ENCODE peak calls at places on chromosomes 6 and 20, in nine cellular contexts. One of them, this sample, is unnamed.
A peak's percentile ranks its signal among the peaks of the same experiment; 100 is the strongest.

GRCh38 chr6:138188278-138188923 is 26.7 kb downstream of the ARFGEF3 start:
- DNase-seq in cardiac muscle cell: peak; percentile 74
- DNase-seq in activated T-cell treated with anti-CD3 and anti-CD28 coated beads for 1 hour: no peak
- DNase-seq in A549: no peak
- DNase-seq in fibroblast of mammary gland: no peak
- DNase-seq in activated T-helper 1 cell treated with anti-CD3 and anti-CD28 coated beads, Interleukin-2, amount 50 U/mL, for 16 hours: no peak
- DNase-seq in stimulated activated CD4-positive, alpha-beta T cell treated with anti-CD3 and anti-CD28 coated beads, Interleukin-4, amount 100 ng/mL, for 1 hour: no peak
- DNase-seq in M059J: no peak
- DNase-seq in AG08395: no peak
- DNase-seq in this sample: no peak

GRCh38 chr6:53189554-53189953 is 40.9 kb upstream of the GCM1 start:
- DNase-seq in A549: no peak
- DNase-seq in M059J: no peak
- DNase-seq in cardiac muscle cell: no peak
- DNase-seq in activated T-helper 1 cell treated with anti-CD3 and anti-CD28 coated beads, Interleukin-2, amount 50 U/mL, for 16 hours: no peak
- DNase-seq in fibroblast of mammary gland: peak; percentile 12
- DNase-seq in stimulated activated CD4-positive, alpha-beta T cell treated with anti-CD3 and anti-CD28 coated beads, Interleukin-4, amount 100 ng/mL, for 1 hour: no peak
- DNase-seq in activated T-cell treated with anti-CD3 and anti-CD28 coated beads for 1 hour: no peak
- DNase-seq in AG08395: no peak
- DNase-seq in this sample: no peak

GRCh38 chr6:139627091-139627490 is 252.6 kb upstream of the CITED2 start:
- DNase-seq in stimulated activated CD4-positive, alpha-beta T cell treated with anti-CD3 and anti-CD28 coated beads, Interleukin-4, amount 100 ng/mL, for 1 hour: no peak
- DNase-seq in M059J: no peak
- DNase-seq in activated T-cell treated with anti-CD3 and anti-CD28 coated beads for 1 hour: no peak
- DNase-seq in A549: no peak
- DNase-seq in cardiac muscle cell: no peak
- DNase-seq in activated T-helper 1 cell treated with anti-CD3 and anti-CD28 coated beads, Interleukin-2, amount 50 U/mL, for 16 hours: no peak
- DNase-seq in fibroblast of mammary gland: no peak
- DNase-seq in AG08395: no peak
- DNase-seq in this sample: no peak

GRCh38 chr20:21089421-21089820 is 16.7 kb downstream of the LINC00237 start:
- DNase-seq in fibroblast of mammary gland: no peak
- DNase-seq in A549: no peak
- DNase-seq in M059J: peak; percentile 77
- DNase-seq in stimulated activated CD4-positive, alpha-beta T cell treated with anti-CD3 and anti-CD28 coated beads, Interleukin-4, amount 100 ng/mL, for 1 hour: no peak
- DNase-seq in AG08395: no peak
- DNase-seq in activated T-cell treated with anti-CD3 and anti-CD28 coated beads for 1 hour: no peak
- DNase-seq in activated T-helper 1 cell treated with anti-CD3 and anti-CD28 coated beads, Interleukin-2, amount 50 U/mL, for 16 hours: no peak
- DNase-seq in cardiac muscle cell: no peak
- DNase-seq in this sample: peak; percentile 42

GRCh38 chr6:165659945-165660862 is 2.8 kb downstream of the PDE10A start:
- DNase-seq in stimulated activated CD4-positive, alpha-beta T cell treated with anti-CD3 and anti-CD28 coated beads, Interleukin-4, amount 100 ng/mL, for 1 hour: no peak
- DNase-seq in activated T-helper 1 cell treated with anti-CD3 and anti-CD28 coated beads, Interleukin-2, amount 50 U/mL, for 16 hours: no peak
- DNase-seq in M059J: no peak
- DNase-seq in AG08395: peak; percentile 18
- DNase-seq in activated T-cell treated with anti-CD3 and anti-CD28 coated beads for 1 hour: no peak
- DNase-seq in fibroblast of mammary gland: no peak
- DNase-seq in A549: no peak
- DNase-seq in cardiac muscle cell: peak; percentile 35
- DNase-seq in this sample: no peak

GRCh38 chr6:79810153-79810806 is 137.1 kb downstream of the ELOVL4 start:
- DNase-seq in cardiac muscle cell: peak; percentile 77
- DNase-seq in fibroblast of mammary gland: peak; percentile 5
- DNase-seq in AG08395: no peak
- DNase-seq in stimulated activated CD4-positive, alpha-beta T cell treated with anti-CD3 and anti-CD28 coated beads, Interleukin-4, amount 100 ng/mL, for 1 hour: no peak
- DNase-seq in A549: no peak
- DNase-seq in activated T-cell treated with anti-CD3 and anti-CD28 coated beads for 1 hour: no peak
- DNase-seq in activated T-helper 1 cell treated with anti-CD3 and anti-CD28 coated beads, Interleukin-2, amount 50 U/mL, for 16 hours: no peak
- DNase-seq in M059J: no peak
- DNase-seq in this sample: no peak

GRCh38 chr6:169234634-169235033 is 19.0 kb downstream of the THBS2 start:
- DNase-seq in cardiac muscle cell: no peak
- DNase-seq in AG08395: no peak
- DNase-seq in activated T-helper 1 cell treated with anti-CD3 and anti-CD28 coated beads, Interleukin-2, amount 50 U/mL, for 16 hours: no peak
- DNase-seq in stimulated activated CD4-positive, alpha-beta T cell treated with anti-CD3 and anti-CD28 coated beads, Interleukin-4, amount 100 ng/mL, for 1 hour: no peak
- DNase-seq in fibroblast of mammary gland: no peak
- DNase-seq in M059J: no peak
- DNase-seq in A549: no peak
- DNase-seq in activated T-cell treated with anti-CD3 and anti-CD28 coated beads for 1 hour: no peak
- DNase-seq in this sample: no peak

GRCh38 chr20:41393705-41394066 is 27.1 kb upstream of the EMILIN3 start:
- DNase-seq in activated T-helper 1 cell treated with anti-CD3 and anti-CD28 coated beads, Interleukin-2, amount 50 U/mL, for 16 hours: no peak
- DNase-seq in stimulated activated CD4-positive, alpha-beta T cell treated with anti-CD3 and anti-CD28 coated beads, Interleukin-4, amount 100 ng/mL, for 1 hour: no peak
- DNase-seq in fibroblast of mammary gland: no peak
- DNase-seq in cardiac muscle cell: no peak
- DNase-seq in AG08395: no peak
- DNase-seq in A549: no peak
- DNase-seq in M059J: no peak
- DNase-seq in activated T-cell treated with anti-CD3 and anti-CD28 coated beads for 1 hour: no peak
- DNase-seq in this sample: no peak

GRCh38 chr6:2026133-2026532 is 219.3 kb downstream of the GMDS start:
- DNase-seq in stimulated activated CD4-positive, alpha-beta T cell treated with anti-CD3 and anti-CD28 coated beads, Interleukin-4, amount 100 ng/mL, for 1 hour: no peak
- DNase-seq in activated T-cell treated with anti-CD3 and anti-CD28 coated beads for 1 hour: no peak
- DNase-seq in cardiac muscle cell: no peak
- DNase-seq in fibroblast of mammary gland: no peak
- DNase-seq in A549: no peak
- DNase-seq in M059J: peak; percentile 28
- DNase-seq in activated T-helper 1 cell treated with anti-CD3 and anti-CD28 coated beads, Interleukin-2, amount 50 U/mL, for 16 hours: no peak
- DNase-seq in AG08395: no peak
- DNase-seq in this sample: no peak

GRCh38 chr6:98839788-98840361 is 5.5 kb downstream of the POU3F2 start:
- DNase-seq in activated T-helper 1 cell treated with anti-CD3 and anti-CD28 coated beads, Interleukin-2, amount 50 U/mL, for 16 hours: no peak
- DNase-seq in A549: peak; percentile 21
- DNase-seq in cardiac muscle cell: peak; percentile 43
- DNase-seq in stimulated activated CD4-positive, alpha-beta T cell treated with anti-CD3 and anti-CD28 coated beads, Interleukin-4, amount 100 ng/mL, for 1 hour: no peak
- DNase-seq in activated T-cell treated with anti-CD3 and anti-CD28 coated beads for 1 hour: no peak
- DNase-seq in M059J: peak; percentile 70
- DNase-seq in fibroblast of mammary gland: peak; percentile 33
- DNase-seq in AG08395: no peak
- DNase-seq in this sample: peak; percentile 33

GRCh38 chr6:169976301-169977081 is 225.1 kb downstream of the ERMARD start:
- DNase-seq in M059J: peak; percentile 20
- DNase-seq in activated T-helper 1 cell treated with anti-CD3 and anti-CD28 coated beads, Interleukin-2, amount 50 U/mL, for 16 hours: no peak
- DNase-seq in activated T-cell treated with anti-CD3 and anti-CD28 coated beads for 1 hour: no peak
- DNase-seq in AG08395: no peak
- DNase-seq in fibroblast of mammary gland: no peak
- DNase-seq in cardiac muscle cell: no peak
- DNase-seq in A549: no peak
- DNase-seq in stimulated activated CD4-positive, alpha-beta T cell treated with anti-CD3 and anti-CD28 coated beads, Interleukin-4, amount 100 ng/mL, for 1 hour: no peak
- DNase-seq in this sample: peak; percentile 50

GRCh38 chr6:13794184-13794583 is 20.2 kb downstream of the MCUR1 start:
- DNase-seq in A549: peak; percentile 28
- DNase-seq in AG08395: peak; percentile 74
- DNase-seq in activated T-helper 1 cell treated with anti-CD3 and anti-CD28 coated beads, Interleukin-2, amount 50 U/mL, for 16 hours: no peak
- DNase-seq in fibroblast of mammary gland: peak; percentile 95
- DNase-seq in cardiac muscle cell: no peak
- DNase-seq in M059J: peak; percentile 92
- DNase-seq in activated T-cell treated with anti-CD3 and anti-CD28 coated beads for 1 hour: no peak
- DNase-seq in stimulated activated CD4-positive, alpha-beta T cell treated with anti-CD3 and anti-CD28 coated beads, Interleukin-4, amount 100 ng/mL, for 1 hour: no peak
- DNase-seq in this sample: peak; percentile 71

GRCh38 chr6:17858576-17858975 is 128.9 kb downstream of the KIF13A start:
- DNase-seq in fibroblast of mammary gland: no peak
- DNase-seq in activated T-helper 1 cell treated with anti-CD3 and anti-CD28 coated beads, Interleukin-2, amount 50 U/mL, for 16 hours: no peak
- DNase-seq in cardiac muscle cell: no peak
- DNase-seq in activated T-cell treated with anti-CD3 and anti-CD28 coated beads for 1 hour: no peak
- DNase-seq in M059J: no peak
- DNase-seq in stimulated activated CD4-positive, alpha-beta T cell treated with anti-CD3 and anti-CD28 coated beads, Interleukin-4, amount 100 ng/mL, for 1 hour: no peak
- DNase-seq in AG08395: no peak
- DNase-seq in A549: no peak
- DNase-seq in this sample: no peak

GRCh38 chr20:38343798-38344701 is 2.2 kb upstream of the LBP start:
- DNase-seq in fibroblast of mammary gland: no peak
- DNase-seq in activated T-cell treated with anti-CD3 and anti-CD28 coated beads for 1 hour: no peak
- DNase-seq in stimulated activated CD4-positive, alpha-beta T cell treated with anti-CD3 and anti-CD28 coated beads, Interleukin-4, amount 100 ng/mL, for 1 hour: no peak
- DNase-seq in cardiac muscle cell: no peak
- DNase-seq in activated T-helper 1 cell treated with anti-CD3 and anti-CD28 coated beads, Interleukin-2, amount 50 U/mL, for 16 hours: no peak
- DNase-seq in A549: no peak
- DNase-seq in AG08395: no peak
- DNase-seq in M059J: no peak
- DNase-seq in this sample: no peak

GRCh38 chr6:105345506-105345905 is 57.4 kb downstream of the PREP start:
- DNase-seq in AG08395: no peak
- DNase-seq in cardiac muscle cell: no peak
- DNase-seq in activated T-helper 1 cell treated with anti-CD3 and anti-CD28 coated beads, Interleukin-2, amount 50 U/mL, for 16 hours: no peak
- DNase-seq in stimulated activated CD4-positive, alpha-beta T cell treated with anti-CD3 and anti-CD28 coated beads, Interleukin-4, amount 100 ng/mL, for 1 hour: no peak
- DNase-seq in activated T-cell treated with anti-CD3 and anti-CD28 coated beads for 1 hour: no peak
- DNase-seq in M059J: no peak
- DNase-seq in A549: no peak
- DNase-seq in fibroblast of mammary gland: no peak
- DNase-seq in this sample: no peak

GRCh38 chr6:163655217-163656121 is 241.0 kb downstream of the QKI start:
- DNase-seq in activated T-helper 1 cell treated with anti-CD3 and anti-CD28 coated beads, Interleukin-2, amount 50 U/mL, for 16 hours: no peak
- DNase-seq in M059J: no peak
- DNase-seq in A549: no peak
- DNase-seq in activated T-cell treated with anti-CD3 and anti-CD28 coated beads for 1 hour: no peak
- DNase-seq in stimulated activated CD4-positive, alpha-beta T cell treated with anti-CD3 and anti-CD28 coated beads, Interleukin-4, amount 100 ng/mL, for 1 hour: no peak
- DNase-seq in cardiac muscle cell: no peak
- DNase-seq in AG08395: no peak
- DNase-seq in fibroblast of mammary gland: no peak
- DNase-seq in this sample: no peak

GRCh38 chr6:83062225-83062624 is 3.4 kb downstream of the UBE3D start:
- DNase-seq in AG08395: peak; percentile 17
- DNase-seq in M059J: peak; percentile 67
- DNase-seq in cardiac muscle cell: no peak
- DNase-seq in activated T-cell treated with anti-CD3 and anti-CD28 coated beads for 1 hour: no peak
- DNase-seq in activated T-helper 1 cell treated with anti-CD3 and anti-CD28 coated beads, Interleukin-2, amount 50 U/mL, for 16 hours: no peak
- DNase-seq in stimulated activated CD4-positive, alpha-beta T cell treated with anti-CD3 and anti-CD28 coated beads, Interleukin-4, amount 100 ng/mL, for 1 hour: no peak
- DNase-seq in A549: no peak
- DNase-seq in fibroblast of mammary gland: peak; percentile 46
- DNase-seq in this sample: peak; percentile 4

GRCh38 chr20:1718604-1719384 is 61.2 kb upstream of the SIRPG start:
- DNase-seq in A549: peak; percentile 14
- DNase-seq in cardiac muscle cell: no peak
- DNase-seq in M059J: peak; percentile 100
- DNase-seq in fibroblast of mammary gland: peak; percentile 98
- DNase-seq in activated T-cell treated with anti-CD3 and anti-CD28 coated beads for 1 hour: no peak
- DNase-seq in AG08395: peak; percentile 92
- DNase-seq in activated T-helper 1 cell treated with anti-CD3 and anti-CD28 coated beads, Interleukin-2, amount 50 U/mL, for 16 hours: no peak
- DNase-seq in stimulated activated CD4-positive, alpha-beta T cell treated with anti-CD3 and anti-CD28 coated beads, Interleukin-4, amount 100 ng/mL, for 1 hour: no peak
- DNase-seq in this sample: peak; percentile 95

GRCh38 chr6:110720066-110720465 is 95.2 kb downstream of the CDK19 start:
- DNase-seq in activated T-cell treated with anti-CD3 and anti-CD28 coated beads for 1 hour: no peak
- DNase-seq in activated T-helper 1 cell treated with anti-CD3 and anti-CD28 coated beads, Interleukin-2, amount 50 U/mL, for 16 hours: no peak
- DNase-seq in M059J: no peak
- DNase-seq in stimulated activated CD4-positive, alpha-beta T cell treated with anti-CD3 and anti-CD28 coated beads, Interleukin-4, amount 100 ng/mL, for 1 hour: no peak
- DNase-seq in A549: no peak
- DNase-seq in cardiac muscle cell: no peak
- DNase-seq in AG08395: no peak
- DNase-seq in fibroblast of mammary gland: peak; percentile 40
- DNase-seq in this sample: no peak

GRCh38 chr6:144361027-144361426 is 75.9 kb downstream of the UTRN start:
- DNase-seq in stimulated activated CD4-positive, alpha-beta T cell treated with anti-CD3 and anti-CD28 coated beads, Interleukin-4, amount 100 ng/mL, for 1 hour: no peak
- DNase-seq in cardiac muscle cell: no peak
- DNase-seq in A549: no peak
- DNase-seq in fibroblast of mammary gland: no peak
- DNase-seq in AG08395: no peak
- DNase-seq in M059J: peak; percentile 29
- DNase-seq in activated T-cell treated with anti-CD3 and anti-CD28 coated beads for 1 hour: no peak
- DNase-seq in activated T-helper 1 cell treated with anti-CD3 and anti-CD28 coated beads, Interleukin-2, amount 50 U/mL, for 16 hours: no peak
- DNase-seq in this sample: no peak

GRCh38 chr6:684831-685636 is 7.9 kb downstream of the EXOC2 start:
- DNase-seq in M059J: peak; percentile 67
- DNase-seq in activated T-helper 1 cell treated with anti-CD3 and anti-CD28 coated beads, Interleukin-2, amount 50 U/mL, for 16 hours: no peak
- DNase-seq in AG08395: peak; percentile 30
- DNase-seq in stimulated activated CD4-positive, alpha-beta T cell treated with anti-CD3 and anti-CD28 coated beads, Interleukin-4, amount 100 ng/mL, for 1 hour: no peak
- DNase-seq in activated T-cell treated with anti-CD3 and anti-CD28 coated beads for 1 hour: no peak
- DNase-seq in A549: no peak
- DNase-seq in fibroblast of mammary gland: peak; percentile 59
- DNase-seq in cardiac muscle cell: no peak
- DNase-seq in this sample: no peak

GRCh38 chr20:36101201-36101600 is 53.3 kb upstream of the EPB41L1 start:
- DNase-seq in fibroblast of mammary gland: no peak
- DNase-seq in stimulated activated CD4-positive, alpha-beta T cell treated with anti-CD3 and anti-CD28 coated beads, Interleukin-4, amount 100 ng/mL, for 1 hour: no peak
- DNase-seq in activated T-cell treated with anti-CD3 and anti-CD28 coated beads for 1 hour: no peak
- DNase-seq in AG08395: no peak
- DNase-seq in M059J: no peak
- DNase-seq in cardiac muscle cell: peak; percentile 88
- DNase-seq in activated T-helper 1 cell treated with anti-CD3 and anti-CD28 coated beads, Interleukin-2, amount 50 U/mL, for 16 hours: no peak
- DNase-seq in A549: no peak
- DNase-seq in this sample: peak; percentile 42

GRCh38 chr6:99603421-99604160 is 3.0 kb upstream of the PRDM13 start:
- DNase-seq in AG08395: no peak
- DNase-seq in fibroblast of mammary gland: peak; percentile 17
- DNase-seq in stimulated activated CD4-positive, alpha-beta T cell treated with anti-CD3 and anti-CD28 coated beads, Interleukin-4, amount 100 ng/mL, for 1 hour: peak; percentile 19
- DNase-seq in activated T-helper 1 cell treated with anti-CD3 and anti-CD28 coated beads, Interleukin-2, amount 50 U/mL, for 16 hours: no peak
- DNase-seq in M059J: peak; percentile 28
- DNase-seq in cardiac muscle cell: peak; percentile 73
- DNase-seq in A549: peak; percentile 14
- DNase-seq in activated T-cell treated with anti-CD3 and anti-CD28 coated beads for 1 hour: no peak
- DNase-seq in this sample: no peak

GRCh38 chr20:32702706-32703425 is 29.1 kb upstream of the C20orf203 start:
- DNase-seq in activated T-helper 1 cell treated with anti-CD3 and anti-CD28 coated beads, Interleukin-2, amount 50 U/mL, for 16 hours: no peak
- DNase-seq in activated T-cell treated with anti-CD3 and anti-CD28 coated beads for 1 hour: no peak
- DNase-seq in stimulated activated CD4-positive, alpha-beta T cell treated with anti-CD3 and anti-CD28 coated beads, Interleukin-4, amount 100 ng/mL, for 1 hour: no peak
- DNase-seq in fibroblast of mammary gland: no peak
- DNase-seq in A549: no peak
- DNase-seq in cardiac muscle cell: no peak
- DNase-seq in AG08395: no peak
- DNase-seq in M059J: no peak
- DNase-seq in this sample: no peak

GRCh38 chr6:30556714-30556963 is 350 bp upstream of the GNL1 start:
- DNase-seq in fibroblast of mammary gland: no peak
- DNase-seq in activated T-cell treated with anti-CD3 and anti-CD28 coated beads for 1 hour: peak; percentile 71
- DNase-seq in activated T-helper 1 cell treated with anti-CD3 and anti-CD28 coated beads, Interleukin-2, amount 50 U/mL, for 16 hours: peak; percentile 75
- DNase-seq in stimulated activated CD4-positive, alpha-beta T cell treated with anti-CD3 and anti-CD28 coated beads, Interleukin-4, amount 100 ng/mL, for 1 hour: peak; percentile 76
- DNase-seq in cardiac muscle cell: peak; percentile 90
- DNase-seq in AG08395: no peak
- DNase-seq in M059J: no peak
- DNase-seq in A549: no peak
- DNase-seq in this sample: no peak

GRCh38 chr20:36317675-36318074 is 11.5 kb downstream of the DLGAP4 start:
- DNase-seq in A549: no peak
- DNase-seq in activated T-helper 1 cell treated with anti-CD3 and anti-CD28 coated beads, Interleukin-2, amount 50 U/mL, for 16 hours: no peak
- DNase-seq in activated T-cell treated with anti-CD3 and anti-CD28 coated beads for 1 hour: no peak
- DNase-seq in M059J: peak; percentile 42
- DNase-seq in stimulated activated CD4-positive, alpha-beta T cell treated with anti-CD3 and anti-CD28 coated beads, Interleukin-4, amount 100 ng/mL, for 1 hour: no peak
- DNase-seq in fibroblast of mammary gland: no peak
- DNase-seq in cardiac muscle cell: no peak
- DNase-seq in AG08395: no peak
- DNase-seq in this sample: no peak

GRCh38 chr6:75819776-75820487 is 70.9 kb downstream of the MYO6 start:
- DNase-seq in A549: no peak
- DNase-seq in AG08395: no peak
- DNase-seq in activated T-helper 1 cell treated with anti-CD3 and anti-CD28 coated beads, Interleukin-2, amount 50 U/mL, for 16 hours: no peak
- DNase-seq in activated T-cell treated with anti-CD3 and anti-CD28 coated beads for 1 hour: no peak
- DNase-seq in fibroblast of mammary gland: no peak
- DNase-seq in stimulated activated CD4-positive, alpha-beta T cell treated with anti-CD3 and anti-CD28 coated beads, Interleukin-4, amount 100 ng/mL, for 1 hour: no peak
- DNase-seq in M059J: no peak
- DNase-seq in cardiac muscle cell: no peak
- DNase-seq in this sample: no peak

GRCh38 chr20:2093200-2093781 is 8.3 kb upstream of the STK35 start:
- DNase-seq in activated T-helper 1 cell treated with anti-CD3 and anti-CD28 coated beads, Interleukin-2, amount 50 U/mL, for 16 hours: no peak
- DNase-seq in cardiac muscle cell: peak; percentile 53
- DNase-seq in stimulated activated CD4-positive, alpha-beta T cell treated with anti-CD3 and anti-CD28 coated beads, Interleukin-4, amount 100 ng/mL, for 1 hour: peak; percentile 21
- DNase-seq in fibroblast of mammary gland: peak; percentile 6
- DNase-seq in M059J: peak; percentile 31
- DNase-seq in AG08395: no peak
- DNase-seq in activated T-cell treated with anti-CD3 and anti-CD28 coated beads for 1 hour: no peak
- DNase-seq in A549: peak; percentile 60
- DNase-seq in this sample: peak; percentile 26

GRCh38 chr6:91731939-91732338 is 1145.1 kb upstream of the MAP3K7 start:
- DNase-seq in fibroblast of mammary gland: no peak
- DNase-seq in activated T-cell treated with anti-CD3 and anti-CD28 coated beads for 1 hour: no peak
- DNase-seq in M059J: no peak
- DNase-seq in AG08395: no peak
- DNase-seq in stimulated activated CD4-positive, alpha-beta T cell treated with anti-CD3 and anti-CD28 coated beads, Interleukin-4, amount 100 ng/mL, for 1 hour: no peak
- DNase-seq in cardiac muscle cell: no peak
- DNase-seq in A549: no peak
- DNase-seq in activated T-helper 1 cell treated with anti-CD3 and anti-CD28 coated beads, Interleukin-2, amount 50 U/mL, for 16 hours: no peak
- DNase-seq in this sample: no peak

GRCh38 chr6:77030929-77031674 is 432.2 kb downstream of the HTR1B start:
- DNase-seq in AG08395: no peak
- DNase-seq in M059J: peak; percentile 44
- DNase-seq in A549: no peak
- DNase-seq in cardiac muscle cell: no peak
- DNase-seq in activated T-cell treated with anti-CD3 and anti-CD28 coated beads for 1 hour: no peak
- DNase-seq in activated T-helper 1 cell treated with anti-CD3 and anti-CD28 coated beads, Interleukin-2, amount 50 U/mL, for 16 hours: no peak
- DNase-seq in stimulated activated CD4-positive, alpha-beta T cell treated with anti-CD3 and anti-CD28 coated beads, Interleukin-4, amount 100 ng/mL, for 1 hour: no peak
- DNase-seq in fibroblast of mammary gland: peak; percentile 21
- DNase-seq in this sample: peak; percentile 11

GRCh38 chr6:37838209-37838921 is 18.8 kb downstream of the ZFAND3 start:
- DNase-seq in fibroblast of mammary gland: peak; percentile 53
- DNase-seq in activated T-helper 1 cell treated with anti-CD3 and anti-CD28 coated beads, Interleukin-2, amount 50 U/mL, for 16 hours: no peak
- DNase-seq in A549: no peak
- DNase-seq in activated T-cell treated with anti-CD3 and anti-CD28 coated beads for 1 hour: no peak
- DNase-seq in cardiac muscle cell: no peak
- DNase-seq in AG08395: peak; percentile 13
- DNase-seq in stimulated activated CD4-positive, alpha-beta T cell treated with anti-CD3 and anti-CD28 coated beads, Interleukin-4, amount 100 ng/mL, for 1 hour: no peak
- DNase-seq in M059J: no peak
- DNase-seq in this sample: no peak